ENCODE peak calls at places on chromosomes 2 and 18, in eight cellular contexts. N is A549, B is left lung, P is IMR-90, Y is MG63, A is AG04450, G is PC-9, C is mammary epithelial cell. S is an unnamed sample.

GRCh38 chr2:53021285-53021684 is 746.3 kb upstream of the CHAC2 start:
- DNase-seq in C (peak; percentile 32), P (peak; percentile 88), A (peak; percentile 62), G (no peak), N (no peak), B (no peak), Y (no peak), S (no peak)

GRCh38 chr2:98314251-98314650 is 32.0 kb upstream of the CNGA3 start:
- DNase-seq in Y (no peak), N (no peak), B (no peak), A (no peak), C (no peak), P (no peak), G (no peak), S (no peak)

GRCh38 chr2:240513544-240514287 is 44.1 kb downstream of the ANKMY1 start:
- DNase-seq in A (peak; percentile 68), C (peak; percentile 80), N (peak; percentile 70), G (peak; percentile 87), P (peak; percentile 88), Y (peak; percentile 66), B (peak; percentile 87), S (peak; percentile 78)

GRCh38 chr18:23882616-23883276 is 131.8 kb upstream of the TTC39C start:
- DNase-seq in G (no peak), B (no peak), N (no peak), Y (no peak), A (no peak), C (peak; percentile 70), P (no peak), S (no peak)

GRCh38 chr2:238290079-238290478 is 1.7 kb upstream of the PER2 start:
- DNase-seq in A (no peak), C (peak; percentile 99), B (peak; percentile 55), G (peak; percentile 96), N (peak; percentile 100), Y (no peak), P (no peak), S (no peak)

GRCh38 chr2:36753706-36754221 is 57.3 kb downstream of the VIT start:
- DNase-seq in N (no peak), P (no peak), A (no peak), C (peak; percentile 43), G (no peak), B (no peak), Y (no peak), S (no peak)

GRCh38 chr18:74692367-74693013 is 94.8 kb downstream of the ZNF407 start:
- DNase-seq in Y (no peak), N (no peak), P (no peak), C (no peak), A (no peak), B (no peak), G (no peak), S (no peak)

GRCh38 chr2:118905206-118905605 is 36.8 kb upstream of the MARCO start:
- DNase-seq in B (no peak), N (no peak), A (no peak), P (no peak), G (no peak), C (no peak), Y (no peak), S (no peak)

GRCh38 chr2:1625281-1626001 is 118.9 kb downstream of the PXDN start:
- DNase-seq in A (peak; percentile 37), P (peak; percentile 82), G (peak; percentile 85), N (no peak), C (peak; percentile 100), B (peak; percentile 75), Y (peak; percentile 48), S (no peak)

GRCh38 chr2:230991598-230991997 is 4.3 kb upstream of the SPATA3 start:
- DNase-seq in P (no peak), C (no peak), A (no peak), G (no peak), N (no peak), Y (no peak), B (no peak), S (no peak)

GRCh38 chr2:108981846-108982245 is 7.2 kb downstream of the EDAR start:
- DNase-seq in P (no peak), Y (no peak), B (no peak), C (no peak), G (no peak), A (no peak), N (no peak), S (no peak)

GRCh38 chr2:64601027-64601767 is 52.5 kb downstream of the SERTAD2 start:
- DNase-seq in G (no peak), P (no peak), N (no peak), B (no peak), Y (no peak), A (no peak), C (no peak), S (no peak)

GRCh38 chr2:10019174-10019971 is 24.0 kb upstream of the KLF11 start:
- DNase-seq in N (no peak), A (no peak), P (peak; percentile 37), C (peak; percentile 73), G (no peak), Y (no peak), B (no peak), S (no peak)

GRCh38 chr18:45974088-45974536 is 7.0 kb upstream of the EPG5 start:
- DNase-seq in G (peak; percentile 29), N (peak; percentile 74), A (peak; percentile 65), B (peak; percentile 55), C (peak; percentile 76), Y (peak; percentile 58), P (peak; percentile 86), S (peak; percentile 41)

GRCh38 chr2:180979086-180979934 is 1.1 kb upstream of the UBE2E3 start:
- DNase-seq in B (no peak), A (peak; percentile 49), N (no peak), G (peak; percentile 75), Y (peak; percentile 9), C (peak; percentile 58), P (peak; percentile 76), S (no peak)

GRCh38 chr2:237459741-237460174 is 27.3 kb upstream of the MLPH start:
- DNase-seq in N (peak; percentile 65), G (peak; percentile 46), C (peak; percentile 92), A (no peak), Y (peak; percentile 35), B (no peak), P (peak; percentile 82), S (no peak)

GRCh38 chr2:239728751-239729150 is 296.4 kb downstream of the NDUFA10 start:
- DNase-seq in C (no peak), N (no peak), B (no peak), Y (no peak), G (no peak), P (no peak), A (no peak), S (no peak)

GRCh38 chr2:47112665-47113435 is 42.3 kb downstream of the STPG4 start:
- DNase-seq in B (no peak), G (no peak), P (no peak), A (no peak), Y (no peak), C (no peak), N (no peak), S (no peak)

GRCh38 chr2:176091329-176092258 is 927 bp upstream of the HOXD13 start:
- DNase-seq in N (no peak), G (no peak), Y (no peak), A (no peak), P (no peak), B (no peak), C (no peak), S (no peak)

GRCh38 chr2:176261136-176261535 is 8.1 kb upstream of the MTX2 start:
- DNase-seq in N (no peak), G (no peak), A (no peak), C (no peak), P (no peak), B (no peak), Y (no peak), S (no peak)

GRCh38 chr2:7210712-7211111 is 293.5 kb downstream of the RNF144A start:
- DNase-seq in A (no peak), P (no peak), B (no peak), G (no peak), N (no peak), Y (no peak), C (no peak), S (no peak)

GRCh38 chr2:2161871-2162653 is 169.0 kb downstream of the MYT1L start:
- DNase-seq in N (no peak), Y (no peak), P (no peak), B (no peak), A (no peak), G (no peak), C (no peak), S (no peak)

GRCh38 chr2:158967731-158968395 is 577 bp upstream of the TANC1 start:
- DNase-seq in C (peak; percentile 53), N (peak; percentile 52), Y (peak; percentile 62), P (peak; percentile 66), G (peak; percentile 29), B (peak; percentile 47), A (no peak), S (peak; percentile 55)

GRCh38 chr18:25814841-25815458 is 275.5 kb downstream of the SS18 start:
- DNase-seq in P (no peak), A (no peak), B (no peak), C (no peak), G (no peak), Y (no peak), N (no peak), S (no peak)

GRCh38 chr2:186503827-186504606 is 18.0 kb downstream of the ZC3H15 start:
- DNase-seq in C (peak; percentile 17), G (no peak), P (peak; percentile 37), Y (no peak), N (peak; percentile 37), B (no peak), A (no peak), S (no peak)
- H3K4me3 ChIP-seq in C (no peak overlapping the region), G (no peak overlapping the region), P (no peak overlapping the region), Y (no peak overlapping the region), N (no peak overlapping the region), B (no peak overlapping the region), A (no peak overlapping the region), S (no peak overlapping the region)

GRCh38 chr18:66645983-66646382 is 42.1 kb upstream of the CDH19 start:
- DNase-seq in G (no peak), Y (no peak), A (no peak), P (no peak), N (no peak), B (no peak), C (no peak), S (no peak)

DNA sequence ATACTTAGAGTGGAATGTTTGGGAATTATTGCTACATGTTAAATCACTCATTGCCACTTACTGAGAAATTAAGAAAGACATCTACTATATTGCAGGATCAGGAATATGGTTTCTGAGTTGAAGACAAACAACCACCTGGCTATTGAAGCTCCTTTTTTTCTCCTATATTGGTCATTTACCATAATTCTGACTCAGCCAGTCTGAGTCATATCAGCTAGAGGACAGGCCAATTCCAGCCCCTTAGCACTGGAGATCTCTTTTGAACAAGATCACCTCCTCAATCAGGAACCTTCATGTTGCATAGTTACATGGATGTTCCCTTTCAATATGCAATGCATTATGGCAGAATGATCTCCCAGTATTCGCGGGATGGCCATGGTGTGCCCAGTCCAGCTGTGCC is 42.7 kb upstream of the CDH19 start:
- DNase-seq in B (no peak), C (peak; percentile 32), Y (no peak), P (no peak), A (no peak), N (no peak), G (no peak), S (no peak)
- H3K9me3 ChIP-seq in B (no peaks in the 10 kb centered on the region), C (no peaks in the 10 kb centered on the region), Y (no peaks in the 10 kb centered on the region), P (peaks cover 2% of the 10 kb centered on the region), A (peaks cover 4% of the 10 kb centered on the region), N (no peaks in the 10 kb centered on the region), G (no peaks in the 10 kb centered on the region), S (no peaks in the 10 kb centered on the region)

GRCh38 chr2:67997528-67998267 is 65.1 kb downstream of the C1D start:
- DNase-seq in C (peak; percentile 90), B (no peak), Y (peak; percentile 90), G (no peak), P (peak; percentile 88), N (no peak), A (peak; percentile 30), S (no peak)
- H3K4me3 ChIP-seq in C (peak overlapping the region; percentile 1), B (no peak overlapping the region), Y (no peak overlapping the region), G (no peak overlapping the region), P (no peak overlapping the region), N (no peak overlapping the region), A (no peak overlapping the region), S (no peak overlapping the region)

GRCh38 chr2:174512345-174512744 is 25.5 kb upstream of the GPR155 start:
- DNase-seq in A (no peak), N (no peak), B (no peak), Y (no peak), C (no peak), P (no peak), G (no peak), S (no peak)
- H3K9me3 ChIP-seq in A (peaks cover 18% of the 10 kb centered on the region), N (peaks cover 33% of the 10 kb centered on the region), B (no peaks in the 10 kb centered on the region), Y (peaks cover 14% of the 10 kb centered on the region), C (peaks cover 9% of the 10 kb centered on the region), P (peaks cover 17% of the 10 kb centered on the region), G (peaks cover 35% of the 10 kb centered on the region), S (no peaks in the 10 kb centered on the region)